ENCODE peak calls at places on chromosomes 12 and 14, in ten cellular contexts. N is GM12865, B is skeletal muscle cell, R is mammary epithelial cell, H is AG04449, U is lung, D is HAP-1, Y is fibroblast of lung, T is BJ, J is cardiac muscle cell. P is an unnamed sample.

GRCh38 chr14:56491299-56492285 is 88.0 kb upstream of the TMEM260 start:
- DNase-seq in N (peak), B (no peak), R (peak), H (no peak), U (no peak), D (peak), Y (peak), T (no peak), J (peak), P (peak)

GRCh38 chr12:41992029-41992428 is 152.6 kb downstream of the GXYLT1 start:
- DNase-seq in N (no peak), B (no peak), R (no peak), H (no peak), U (no peak), D (no peak), Y (no peak), T (no peak), J (no peak), P (no peak)

GRCh38 chr14:51283402-51283825 is 43.4 kb downstream of the TMX1 start:
- DNase-seq in N (peak), B (peak), R (peak), H (peak), U (no peak), D (peak), Y (peak), T (peak), J (peak), P (peak)

GRCh38 chr12:115160290-115161108 is 476.5 kb upstream of the TBX3 start:
- DNase-seq in N (no peak), B (no peak), R (no peak), H (no peak), U (no peak), D (no peak), Y (no peak), T (no peak), J (no peak), P (no peak)

GRCh38 chr12:78793491-78793890 is 71.1 kb upstream of the SYT1 start:
- DNase-seq in N (no peak), B (no peak), R (no peak), H (no peak), U (no peak), D (no peak), Y (peak), T (no peak), J (no peak), P (no peak)

GRCh38 chr12:60106207-60106606 is 510.4 kb downstream of the SLC16A7 start:
- DNase-seq in N (no peak), B (peak), R (no peak), H (no peak), U (no peak), D (no peak), Y (peak), T (no peak), J (peak), P (no peak)

GRCh38 chr12:10861366-10861765 is 12.1 kb upstream of the PRR4 start:
- DNase-seq in N (no peak), B (no peak), R (no peak), H (no peak), U (no peak), D (no peak), Y (peak), T (no peak), J (no peak), P (no peak)

GRCh38 chr14:75969891-75970290 is 11.9 kb downstream of the TGFB3 start:
- DNase-seq in N (no peak), B (no peak), R (no peak), H (no peak), U (no peak), D (no peak), Y (peak), T (no peak), J (no peak), P (no peak)

GRCh38 chr12:65953621-65954020 is 129.3 kb downstream of the HMGA2 start:
- DNase-seq in N (no peak), B (no peak), R (no peak), H (no peak), U (no peak), D (no peak), Y (peak), T (no peak), J (peak), P (no peak)

GRCh38 chr12:122413516-122414404 is 8.7 kb downstream of the CLIP1 start:
- DNase-seq in N (peak), B (no peak), R (no peak), H (no peak), U (no peak), D (no peak), Y (no peak), T (no peak), J (peak), P (no peak)

GRCh38 chr12:57135487-57135886 is 7.2 kb downstream of the LRP1 start:
- DNase-seq in N (no peak), B (no peak), R (no peak), H (no peak), U (no peak), D (no peak), Y (peak), T (no peak), J (peak), P (no peak)

GRCh38 chr12:90216815-90217214 is 508.2 kb upstream of the ATP2B1 start:
- DNase-seq in N (peak), B (no peak), R (peak), H (no peak), U (no peak), D (no peak), Y (peak), T (no peak), J (peak), P (no peak)

GRCh38 chr14:24690492-24690891 is 56.5 kb upstream of the GZMB start:
- DNase-seq in N (peak), B (no peak), R (no peak), H (no peak), U (no peak), D (no peak), Y (no peak), T (no peak), J (no peak), P (no peak)

GRCh38 chr12:42967850-42968249 is 378.3 kb upstream of the PRICKLE1 start:
- DNase-seq in N (no peak), B (no peak), R (no peak), H (no peak), U (no peak), D (no peak), Y (no peak), T (no peak), J (no peak), P (no peak)

GRCh38 chr12:92141585-92142244 is 3.9 kb downstream of the BTG1 start:
- DNase-seq in N (peak), B (no peak), R (peak), H (no peak), U (no peak), D (no peak), Y (no peak), T (no peak), J (no peak), P (no peak)

GRCh38 chr12:25692115-25693035 is 139.3 kb upstream of the LMNTD1 start:
- DNase-seq in N (no peak), B (peak), R (no peak), H (peak), U (no peak), D (no peak), Y (peak), T (peak), J (peak), P (no peak)

GRCh38 chr14:58026219-58026618 is 125.8 kb downstream of the ARMH4 start:
- DNase-seq in N (no peak), B (no peak), R (no peak), H (no peak), U (no peak), D (no peak), Y (no peak), T (no peak), J (no peak), P (no peak)

GRCh38 chr12:62261876-62262275 is 1.7 kb downstream of the USP15 start:
- DNase-seq in N (no peak), B (no peak), R (no peak), H (no peak), U (no peak), D (no peak), Y (no peak), T (no peak), J (no peak), P (no peak)
- H3K4me3 ChIP-seq in N (peak), B (no peak), R (peak), H (peak), U (no peak), D (peak), Y (peak), T (no peak), J (peak), P (no peak)

DNA sequence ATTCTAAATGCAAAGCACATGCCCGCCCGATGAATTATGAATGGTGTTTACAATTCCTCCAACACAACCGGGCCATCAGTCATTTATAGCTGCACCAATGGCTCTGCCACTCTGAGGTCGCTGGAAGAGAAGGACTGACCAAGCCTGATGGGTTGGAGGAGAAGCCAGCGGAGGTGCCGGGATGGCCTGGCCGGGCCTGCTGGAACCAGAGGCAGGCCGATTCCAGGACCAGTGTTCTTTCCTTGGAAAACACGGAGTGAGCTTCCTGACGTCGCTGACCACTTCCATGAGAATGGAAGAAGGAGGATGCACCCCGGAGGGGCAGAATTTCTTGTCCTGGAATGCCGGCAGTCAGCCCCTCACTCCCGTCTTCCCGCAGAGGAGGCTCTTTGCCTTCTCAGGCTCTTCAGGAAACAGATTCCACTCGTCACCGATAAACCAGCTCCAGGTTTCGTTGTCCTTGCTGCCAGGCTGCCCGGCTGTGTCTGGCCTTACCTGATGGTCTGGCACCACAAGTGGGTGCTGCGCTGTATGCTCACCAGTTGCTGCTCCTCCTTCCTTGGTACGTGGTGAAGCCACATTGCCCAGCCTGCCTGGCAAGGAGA is 358.5 kb upstream of the SFSWAP start:
- DNase-seq in N (no peak), B (no peak), R (no peak), H (no peak), U (no peak), D (no peak), Y (no peak), T (no peak), J (no peak), P (no peak)
- H3K4me3 ChIP-seq in N (no peak), B (no peak), R (no peak), H (no peak), U (no peak), D (no peak), Y (no peak), T (no peak), J (no peak), P (no peak)

GRCh38 chr14:103279129-103280025 is 54.7 kb upstream of the EIF5 start:
- DNase-seq in N (no peak), B (no peak), R (no peak), H (no peak), U (no peak), D (no peak), Y (no peak), T (no peak), J (no peak), P (no peak)
- H3K4me3 ChIP-seq in N (no peak), B (no peak), R (peak), H (no peak), U (no peak), D (no peak), Y (no peak), T (no peak), J (peak), P (peak)

DNA sequence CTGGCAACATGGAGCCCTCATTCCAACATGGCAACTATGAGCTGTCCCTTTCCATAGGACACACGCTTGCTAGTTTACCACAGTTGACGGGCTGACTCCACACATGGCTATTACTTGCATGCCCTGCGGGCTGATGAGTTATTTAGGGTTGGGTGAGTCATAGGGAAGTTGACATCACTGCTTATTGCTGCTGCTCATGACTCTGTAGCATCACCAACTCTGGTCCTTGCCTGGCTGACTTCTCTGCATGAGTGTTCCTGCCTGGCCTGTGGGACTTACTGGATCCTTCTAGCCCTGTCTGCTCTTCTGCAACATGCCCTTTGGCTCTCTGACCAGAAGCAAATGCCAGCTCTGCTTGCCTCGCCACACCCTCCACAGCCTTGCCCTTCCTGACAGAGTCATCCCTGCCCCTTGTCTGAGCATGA is 199.5 kb downstream of the ANO6 start:
- DNase-seq in N (peak), B (peak), R (peak), H (peak), U (no peak), D (no peak), Y (peak), T (peak), J (peak), P (no peak)
- H3K4me3 ChIP-seq in N (no peak), B (no peak), R (no peak), H (no peak), U (no peak), D (no peak), Y (no peak), T (no peak), J (no peak), P (no peak)

GRCh38 chr12:49482095-49483051 is 56.5 kb upstream of the KCNH3 start:
- DNase-seq in N (no peak), B (no peak), R (peak), H (no peak), U (no peak), D (no peak), Y (peak), T (no peak), J (no peak), P (peak)

GRCh38 chr12:49489154-49489553 is 49.7 kb upstream of the KCNH3 start:
- DNase-seq in N (no peak), B (no peak), R (no peak), H (no peak), U (no peak), D (no peak), Y (no peak), T (no peak), J (no peak), P (no peak)

GRCh38 chr12:49478949-49479664 is 59.7 kb upstream of the KCNH3 start:
- DNase-seq in N (no peak), B (no peak), R (no peak), H (no peak), U (no peak), D (no peak), Y (no peak), T (no peak), J (no peak), P (no peak)

GRCh38 chr12:49487605-49488004 is 51.2 kb upstream of the KCNH3 start:
- DNase-seq in N (no peak), B (no peak), R (no peak), H (no peak), U (no peak), D (no peak), Y (peak), T (no peak), J (no peak), P (no peak)

GRCh38 chr12:49483621-49484020 is 55.2 kb upstream of the KCNH3 start:
- DNase-seq in N (no peak), B (no peak), R (peak), H (no peak), U (no peak), D (no peak), Y (peak), T (no peak), J (no peak), P (peak)
- H3K4me3 ChIP-seq in N (no peak), B (no peak), R (no peak), H (no peak), U (no peak), D (no peak), Y (no peak), T (no peak), J (no peak), P (no peak)

GRCh38 chr12:51925400-51926063 is 18.2 kb downstream of the ACVRL1 start:
- DNase-seq in N (no peak), B (no peak), R (no peak), H (no peak), U (no peak), D (no peak), Y (no peak), T (no peak), J (no peak), P (no peak)

GRCh38 chr12:51926064-51926632 is 18.8 kb downstream of the ACVRL1 start:
- DNase-seq in N (no peak), B (no peak), R (no peak), H (no peak), U (no peak), D (no peak), Y (no peak), T (no peak), J (peak), P (no peak)

GRCh38 chr12:51922762-51923505 is 15.6 kb downstream of the ACVRL1 start:
- DNase-seq in N (peak), B (peak), R (no peak), H (peak), U (peak), D (no peak), Y (peak), T (peak), J (peak), P (no peak)

GRCh38 chr12:51923506-51924365 is 16.4 kb downstream of the ACVRL1 start:
- DNase-seq in N (peak), B (no peak), R (no peak), H (no peak), U (peak), D (no peak), Y (no peak), T (no peak), J (peak), P (no peak)

DNA sequence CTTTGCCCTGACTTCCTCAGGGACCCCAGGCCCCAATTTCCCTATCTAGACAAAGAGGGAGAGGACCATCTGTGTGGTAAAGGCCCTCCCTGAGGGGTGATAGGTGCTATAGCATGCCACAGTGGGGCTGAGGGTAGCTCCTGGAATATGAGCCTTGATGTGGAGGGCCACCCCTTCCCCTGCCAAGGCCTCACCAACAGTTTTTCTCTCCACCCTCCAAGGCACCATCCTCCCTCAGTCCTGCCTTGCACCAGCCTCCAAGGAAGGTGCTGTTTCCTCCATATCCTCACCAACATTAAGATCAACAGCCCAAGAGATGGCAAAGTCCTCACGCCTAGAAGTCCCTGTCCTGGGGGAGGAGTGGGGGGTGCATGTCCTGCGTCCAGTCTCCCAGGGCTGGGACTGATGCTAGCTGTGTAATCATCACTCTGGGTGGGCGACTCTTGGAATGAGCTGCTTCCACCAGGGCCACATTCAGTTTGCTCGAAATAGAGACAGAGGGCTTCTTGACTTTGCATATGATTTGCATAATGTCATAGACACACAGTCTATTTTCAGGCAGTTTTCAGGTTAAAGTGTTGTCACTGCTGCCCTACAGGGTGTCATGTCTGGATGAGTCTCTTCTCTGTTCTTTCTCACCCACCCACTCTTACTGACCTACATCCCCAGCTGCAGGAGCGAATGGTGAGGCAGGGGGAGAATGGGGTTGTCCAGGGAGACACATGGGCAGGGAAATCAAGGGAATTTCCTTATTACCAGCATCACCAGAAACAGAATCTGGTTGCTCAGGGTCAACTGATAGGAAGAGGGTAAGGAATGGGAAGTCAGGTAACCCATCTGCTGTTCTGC is 17.5 kb downstream of the ACVRL1 start:
- DNase-seq in N (peak), B (no peak), R (no peak), H (no peak), U (no peak), D (no peak), Y (no peak), T (no peak), J (no peak), P (no peak)
- H3K4me3 ChIP-seq in N (no peak), B (no peak), R (no peak), H (no peak), U (no peak), D (no peak), Y (no peak), T (no peak), J (no peak), P (no peak)

GRCh38 chr14:52948836-52949235 is 2.0 kb downstream of the FERMT2 start:
- DNase-seq in N (no peak), B (no peak), R (no peak), H (no peak), U (no peak), D (peak), Y (no peak), T (no peak), J (no peak), P (no peak)

GRCh38 chr14:52949249-52949648 is 1.6 kb downstream of the FERMT2 start:
- DNase-seq in N (no peak), B (no peak), R (no peak), H (no peak), U (no peak), D (no peak), Y (no peak), T (no peak), J (no peak), P (no peak)

GRCh38 chr14:52950410-52950897 is 396 bp downstream of the FERMT2 start:
- DNase-seq in N (peak), B (no peak), R (peak), H (no peak), U (peak), D (peak), Y (no peak), T (no peak), J (peak), P (no peak)

GRCh38 chr14:52950898-52951729 is at the start of gene FERMT2:
- DNase-seq in N (peak), B (peak), R (peak), H (no peak), U (peak), D (peak), Y (peak), T (no peak), J (peak), P (peak)

GRCh38 chr14:52949711-52950409 is 990 bp downstream of the FERMT2 start:
- DNase-seq in N (no peak), B (no peak), R (peak), H (no peak), U (peak), D (peak), Y (peak), T (no peak), J (peak), P (no peak)
- H3K4me3 ChIP-seq in N (peak), B (peak), R (peak), H (peak), U (peak), D (peak), Y (peak), T (peak), J (peak), P (peak)

DNA sequence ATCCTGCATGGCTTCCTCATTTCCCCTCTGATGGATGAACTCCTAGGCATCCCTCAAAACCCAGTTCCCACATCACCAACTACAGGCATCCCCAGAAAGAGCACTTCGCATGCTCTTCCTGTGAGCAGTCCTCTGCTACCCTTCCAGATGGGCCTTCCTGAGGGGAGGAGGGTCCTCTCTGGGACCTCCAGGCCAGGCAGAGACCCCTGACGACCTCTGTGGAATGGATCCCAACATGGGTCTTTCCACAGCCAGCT is 1.9 kb downstream of the AKT1 start:
- DNase-seq in N (no peak), B (no peak), R (no peak), H (no peak), U (no peak), D (no peak), Y (no peak), T (no peak), J (no peak), P (no peak)
- H3K4me3 ChIP-seq in N (peak), B (peak), R (no peak), H (peak), U (no peak), D (peak), Y (peak), T (peak), J (no peak), P (peak)